ENCODE peak calls at places on chromosome 10, in ten cellular contexts. N, S, T, Y, H, U, C, G, F and R are unnamed samples.

GRCh38 chr10:127254276-127254675 is 57.9 kb upstream of the INSYN2A start:
- DNase-seq in N (no peak), S (no peak), T (no peak), Y (no peak), H (no peak), U (no peak), C (no peak), G (no peak), F (no peak), R (no peak)

GRCh38 chr10:87751274-87751673 is 66.8 kb downstream of the ATAD1 start:
- DNase-seq in N (no peak), S (no peak), T (no peak), Y (no peak), H (no peak), U (no peak), C (no peak), G (no peak), F (no peak), R (no peak)

GRCh38 chr10:132698211-132698751 is 87.7 kb downstream of the NKX6-2 start:
- DNase-seq in N (no peak), S (no peak), T (no peak), Y (no peak), H (no peak), U (peak; percentile 34), C (no peak), G (no peak), F (no peak), R (no peak)

GRCh38 chr10:70247360-70247759 is 14.1 kb upstream of the PPA1 start:
- DNase-seq in N (no peak), S (no peak), T (no peak), Y (no peak), H (no peak), U (no peak), C (no peak), G (no peak), F (no peak), R (no peak)

GRCh38 chr10:10589540-10589939 is 428.1 kb upstream of the CELF2 start:
- DNase-seq in N (no peak), S (peak; percentile 89), T (no peak), Y (no peak), H (no peak), U (no peak), C (no peak), G (peak; percentile 85), F (no peak), R (no peak)

GRCh38 chr10:69458426-69459100 is 7.3 kb downstream of the TSPAN15 start:
- DNase-seq in N (no peak), S (no peak), T (no peak), Y (no peak), H (no peak), U (peak; percentile 32), C (no peak), G (no peak), F (no peak), R (no peak)

GRCh38 chr10:110650265-110650668 is 6.1 kb downstream of the RBM20 start:
- DNase-seq in N (no peak), S (no peak), T (no peak), Y (no peak), H (no peak), U (no peak), C (no peak), G (no peak), F (no peak), R (no peak)

GRCh38 chr10:50431118-50431517 is 179.8 kb upstream of the ASAH2 start:
- DNase-seq in N (no peak), S (peak; percentile 72), T (peak; percentile 13), Y (no peak), H (no peak), U (no peak), C (no peak), G (no peak), F (no peak), R (no peak)

GRCh38 chr10:26627320-26627719 is 70.2 kb upstream of the PDSS1 start:
- DNase-seq in N (no peak), S (no peak), T (peak; percentile 46), Y (no peak), H (no peak), U (peak; percentile 78), C (no peak), G (no peak), F (no peak), R (peak; percentile 49)

GRCh38 chr10:12348870-12349627 is at the start of gene CAMK1D:
- DNase-seq in N (peak; percentile 53), S (peak; percentile 80), T (peak; percentile 94), Y (peak; percentile 64), H (peak; percentile 58), U (peak; percentile 93), C (peak; percentile 58), G (peak; percentile 49), F (peak; percentile 90), R (peak; percentile 42)

GRCh38 chr10:77836299-77836820 is 90.2 kb downstream of the DLG5 start:
- DNase-seq in N (no peak), S (no peak), T (peak; percentile 98), Y (no peak), H (peak; percentile 23), U (no peak), C (peak; percentile 22), G (no peak), F (peak; percentile 77), R (no peak)

GRCh38 chr10:3131098-3131497 is 41.5 kb downstream of the PITRM1 start:
- DNase-seq in N (no peak), S (no peak), T (no peak), Y (no peak), H (no peak), U (no peak), C (no peak), G (no peak), F (no peak), R (no peak)

GRCh38 chr10:84838851-84839250 is 510.5 kb downstream of the CCSER2 start:
- DNase-seq in N (no peak), S (no peak), T (no peak), Y (no peak), H (no peak), U (no peak), C (no peak), G (no peak), F (no peak), R (no peak)

GRCh38 chr10:42684517-42684916 is 46.1 kb upstream of the ZNF33B start:
- DNase-seq in N (no peak), S (no peak), T (no peak), Y (no peak), H (no peak), U (no peak), C (no peak), G (no peak), F (no peak), R (no peak)

GRCh38 chr10:97888641-97889262 is 39.1 kb downstream of the GOLGA7B start:
- DNase-seq in N (no peak), S (peak; percentile 71), T (no peak), Y (peak; percentile 89), H (no peak), U (peak; percentile 89), C (no peak), G (peak; percentile 89), F (no peak), R (no peak)

GRCh38 chr10:33982995-33983394 is 648.5 kb upstream of the NRP1 start:
- DNase-seq in N (no peak), S (peak; percentile 47), T (no peak), Y (no peak), H (no peak), U (no peak), C (no peak), G (no peak), F (no peak), R (no peak)

GRCh38 chr10:117540640-117541404 is 1.7 kb upstream of the EMX2 start:
- DNase-seq in N (no peak), S (no peak), T (no peak), Y (no peak), H (no peak), U (no peak), C (no peak), G (no peak), F (no peak), R (no peak)

GRCh38 chr10:60282771-60283353 is 106.8 kb downstream of the ANK3 start:
- DNase-seq in N (no peak), S (peak; percentile 91), T (peak; percentile 96), Y (no peak), H (no peak), U (no peak), C (no peak), G (peak; percentile 22), F (no peak), R (no peak)

GRCh38 chr10:118729641-118730258 is 25.0 kb downstream of the CACUL1 start:
- DNase-seq in N (no peak), S (no peak), T (peak; percentile 97), Y (no peak), H (no peak), U (no peak), C (no peak), G (no peak), F (no peak), R (no peak)

GRCh38 chr10:100362570-100363496 is 15.8 kb downstream of the SCD start:
- DNase-seq in N (no peak), S (peak; percentile 45), T (no peak), Y (no peak), H (no peak), U (no peak), C (no peak), G (no peak), F (no peak), R (no peak)

GRCh38 chr10:118340486-118340885 is 1.6 kb downstream of the FAM204A start:
- DNase-seq in N (no peak), S (no peak), T (peak; percentile 90), Y (no peak), H (no peak), U (no peak), C (no peak), G (no peak), F (no peak), R (no peak)

GRCh38 chr10:19993714-19994343 is 177.6 kb downstream of the PLXDC2 start:
- DNase-seq in N (no peak), S (peak; percentile 54), T (no peak), Y (no peak), H (no peak), U (no peak), C (no peak), G (no peak), F (no peak), R (no peak)

GRCh38 chr10:11993834-11994468 is 48.7 kb downstream of the UPF2 start:
- DNase-seq in N (no peak), S (no peak), T (peak; percentile 96), Y (no peak), H (no peak), U (no peak), C (no peak), G (no peak), F (no peak), R (peak; percentile 85)

GRCh38 chr10:85612833-85613232 is 753.8 kb downstream of the GRID1 start:
- DNase-seq in N (no peak), S (no peak), T (no peak), Y (no peak), H (no peak), U (peak; percentile 74), C (no peak), G (no peak), F (no peak), R (no peak)

GRCh38 chr10:26890956-26891355 is 30.2 kb upstream of the ABI1 start:
- DNase-seq in N (no peak), S (peak; percentile 65), T (peak; percentile 93), Y (no peak), H (peak; percentile 61), U (peak; percentile 89), C (peak; percentile 11), G (peak; percentile 63), F (peak; percentile 15), R (peak; percentile 67)

GRCh38 chr10:84147347-84147746 is 8.0 kb downstream of the GHITM start:
- DNase-seq in N (no peak), S (no peak), T (no peak), Y (no peak), H (no peak), U (no peak), C (no peak), G (no peak), F (no peak), R (no peak)

GRCh38 chr10:58756126-58756525 is 243.5 kb downstream of the BICC1 start:
- DNase-seq in N (no peak), S (peak; percentile 85), T (no peak), Y (no peak), H (no peak), U (no peak), C (no peak), G (peak; percentile 24), F (no peak), R (no peak)

GRCh38 chr10:70296406-70296899 is 12.6 kb upstream of the NPFFR1 start:
- DNase-seq in N (no peak), S (peak; percentile 86), T (peak; percentile 75), Y (peak; percentile 99), H (no peak), U (no peak), C (no peak), G (peak; percentile 86), F (no peak), R (no peak)